ENCODE peak calls at places on chromosomes 1 and 21, in six cellular contexts. X is astrocyte of the spinal cord, Y is IMR-90, H is thoracic aorta, U is fibroblast of the aortic adventitia, F is A673. E is an unnamed sample.

GRCh38 chr1:115545791-115546733 is 95.7 kb upstream of the VANGL1 start:
- DNase-seq in X (peak; percentile 94), Y (peak; percentile 95), H (no peak), U (peak; percentile 92), F (peak; percentile 80), E (peak; percentile 83)

GRCh38 chr21:36064085-36064460 is 3.7 kb upstream of the SETD4 start:
- DNase-seq in X (no peak), Y (no peak), H (no peak), U (no peak), F (no peak), E (no peak)

GRCh38 chr1:85850238-85850637 is 142.0 kb upstream of the ZNHIT6 start:
- DNase-seq in X (peak; percentile 93), Y (peak; percentile 95), H (no peak), U (peak; percentile 69), F (no peak), E (peak; percentile 93)

GRCh38 chr1:51950701-51951100 is 39.8 kb downstream of the RAB3B start:
- DNase-seq in X (no peak), Y (no peak), H (no peak), U (no peak), F (peak; percentile 59), E (no peak)

GRCh38 chr1:164559342-164560070 is 522 bp downstream of the PBX1 start:
- DNase-seq in X (peak; percentile 54), Y (no peak), H (no peak), U (no peak), F (peak; percentile 55), E (peak; percentile 40)

GRCh38 chr1:162536511-162536910 is 25.0 kb upstream of the UAP1 start:
- DNase-seq in X (peak; percentile 51), Y (peak; percentile 59), H (no peak), U (peak; percentile 70), F (no peak), E (no peak)

GRCh38 chr1:50858761-50859160 is 101.3 kb downstream of the FAF1 start:
- DNase-seq in X (no peak), Y (no peak), H (no peak), U (no peak), F (no peak), E (no peak)

GRCh38 chr1:159879977-159880376 is 17.5 kb upstream of the VSIG8 start:
- DNase-seq in X (peak; percentile 74), Y (peak; percentile 87), H (no peak), U (peak; percentile 83), F (peak; percentile 36), E (peak; percentile 88)

GRCh38 chr1:24071941-24072340 is 40.0 kb downstream of the MYOM3 start:
- DNase-seq in X (no peak), Y (no peak), H (no peak), U (no peak), F (no peak), E (no peak)

GRCh38 chr1:28027660-28028059 is 60.8 kb downstream of the EYA3 start:
- DNase-seq in X (no peak), Y (no peak), H (no peak), U (no peak), F (no peak), E (no peak)

GRCh38 chr1:206106328-206107167 is 10.6 kb downstream of the AVPR1B start:
- DNase-seq in X (peak; percentile 73), Y (peak; percentile 79), H (peak; percentile 43), U (peak; percentile 95), F (peak; percentile 84), E (peak; percentile 72)

GRCh38 chr1:37808369-37809319 is 636 bp upstream of the YRDC start:
- DNase-seq in X (peak; percentile 83), Y (peak; percentile 76), H (peak; percentile 21), U (peak; percentile 68), F (peak; percentile 71), E (peak; percentile 85)

GRCh38 chr1:111476761-111477309 is 3.1 kb downstream of the C1orf162 start:
- DNase-seq in X (no peak), Y (no peak), H (no peak), U (no peak), F (no peak), E (no peak)

GRCh38 chr1:245131026-245131393 is 23.8 kb upstream of the KIF26B start:
- DNase-seq in X (no peak), Y (no peak), H (no peak), U (no peak), F (no peak), E (no peak)

DNA sequence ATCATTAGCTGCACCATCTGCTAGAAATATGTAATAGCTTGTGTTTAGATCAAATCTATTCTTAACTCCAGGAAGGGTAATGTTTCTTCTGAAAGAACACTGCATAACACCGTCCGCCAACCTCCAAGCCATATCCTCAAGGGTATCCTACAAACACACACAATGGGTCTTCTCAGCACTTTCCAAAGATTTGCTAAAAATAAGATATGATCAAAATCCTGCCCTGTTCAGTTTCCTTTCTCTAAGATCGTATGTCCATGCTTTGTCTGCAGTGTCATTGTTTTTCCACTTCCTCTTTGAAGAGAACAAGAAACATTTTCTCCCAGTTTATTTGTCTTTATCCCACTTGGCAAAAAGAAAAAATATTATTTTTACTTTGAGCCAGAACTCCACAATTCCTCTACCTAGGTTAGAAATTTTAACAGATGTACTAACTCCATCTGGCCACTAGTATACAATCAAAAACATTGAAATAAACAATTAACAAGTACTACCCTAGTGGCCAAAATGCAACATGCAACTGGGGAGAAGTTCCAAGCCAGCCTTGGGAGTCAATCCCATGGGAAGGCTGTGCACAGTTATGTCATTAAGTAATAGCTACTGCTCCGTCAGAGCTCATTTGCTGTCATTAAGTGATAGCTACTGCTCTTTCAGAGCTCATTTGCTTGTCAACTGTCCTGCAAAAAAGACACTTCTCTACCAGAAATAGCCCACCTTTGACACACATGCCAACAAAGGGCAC is 37.8 kb downstream of the FRRS1 start:
- DNase-seq in X (peak; percentile 66), Y (peak; percentile 28), H (no peak), U (peak; percentile 35), F (peak; percentile 79), E (no peak)
- TF ChIP-seq CTCF in X (peak; percentile 46), Y (peak; percentile 58), H (peak; percentile 43), U (peak; percentile 52), F (peak; percentile 61), E (peak; percentile 48)

GRCh38 chr1:167933779-167934178 is 2.7 kb upstream of the DCAF6 start:
- DNase-seq in X (no peak), Y (no peak), H (no peak), U (no peak), F (no peak), E (no peak)

GRCh38 chr1:167935252-167936067 is 1.0 kb upstream of the DCAF6 start:
- DNase-seq in X (peak; percentile 59), Y (peak; percentile 36), H (no peak), U (peak; percentile 51), F (peak; percentile 65), E (peak; percentile 50)

GRCh38 chr1:167936068-167936929 is at the start of gene DCAF6:
- DNase-seq in X (peak; percentile 99), Y (peak; percentile 99), H (peak; percentile 95), U (peak; percentile 99), F (peak; percentile 99), E (peak; percentile 99)

GRCh38 chr1:167936930-167937708 is at the start of gene MPC2:
- DNase-seq in X (peak; percentile 79), Y (peak; percentile 75), H (peak; percentile 18), U (peak; percentile 76), F (peak; percentile 82), E (peak; percentile 89)

DNA sequence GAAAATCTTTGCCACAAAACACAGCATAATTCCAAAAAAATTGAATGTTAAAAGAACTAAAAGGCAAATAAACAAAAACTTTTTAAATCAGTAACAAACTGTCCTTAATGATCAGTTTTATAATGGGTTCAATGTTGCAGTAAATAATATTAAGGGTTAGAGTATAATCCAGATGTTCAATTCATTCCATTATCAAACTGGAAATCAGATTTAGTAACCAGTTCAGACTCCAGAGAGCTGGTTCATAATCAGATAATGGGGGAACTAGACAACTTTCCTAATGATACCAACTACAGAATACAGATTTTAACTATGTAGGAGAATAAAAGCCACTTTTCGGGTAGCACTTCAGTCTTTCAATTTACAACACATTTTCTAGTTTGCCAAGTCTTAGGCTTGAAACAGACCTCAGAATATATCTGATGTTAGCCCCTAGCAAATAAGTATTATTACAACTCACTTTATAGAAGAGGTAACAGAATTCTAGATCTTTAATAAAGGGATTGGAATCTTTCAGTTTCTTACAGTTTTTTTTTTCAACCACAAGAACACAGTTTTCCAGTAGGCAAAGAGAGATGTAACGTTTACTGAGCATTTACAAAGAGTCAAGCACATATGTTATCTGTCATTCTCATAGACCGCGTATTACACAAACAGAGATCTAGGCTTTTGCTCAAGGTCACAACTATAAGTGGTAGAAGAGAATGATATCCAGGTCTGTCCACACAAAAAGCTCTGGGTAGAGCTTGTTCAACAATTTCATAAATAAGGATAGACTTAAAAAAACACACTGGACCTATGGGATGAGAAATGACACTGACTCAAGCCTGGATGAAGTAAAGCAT is 1.9 kb upstream of the DCAF6 start:
- DNase-seq in X (peak; percentile 37), Y (peak; percentile 65), H (no peak), U (peak; percentile 31), F (no peak), E (peak; percentile 59)
- H3K4me3 ChIP-seq in X (peak overlapping the region; percentile 94), Y (peak overlapping the region; percentile 98), H (peak overlapping the region; percentile 87), U (peak overlapping the region; percentile 88), F (peak overlapping the region; percentile 75), E (peak overlapping the region; percentile 78)

DNA sequence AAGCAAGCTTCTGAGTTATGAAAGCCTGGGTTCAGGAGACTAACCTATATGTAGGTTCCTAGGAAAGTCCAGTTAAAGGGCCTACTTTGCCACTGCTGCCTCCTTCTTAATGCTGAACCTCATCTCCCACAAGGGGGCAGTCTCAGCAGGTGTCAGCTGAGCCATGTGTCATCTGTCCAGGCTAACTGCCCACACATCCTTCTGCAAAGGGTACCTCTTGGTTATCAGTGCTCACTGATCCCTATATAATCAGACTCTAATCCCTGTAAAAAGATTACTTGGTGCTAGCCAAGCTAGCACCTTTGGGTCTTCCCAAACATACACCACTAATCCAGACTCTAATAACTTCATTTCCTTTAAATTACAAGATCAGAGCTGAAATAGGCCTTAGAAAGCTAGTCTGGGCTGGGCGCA is 9.0 kb downstream of the PRDX1 start:
- DNase-seq in X (peak; percentile 58), Y (peak; percentile 71), H (no peak), U (peak; percentile 68), F (peak; percentile 63), E (peak; percentile 86)
- TF ChIP-seq CTCF in X (peak; percentile 77), Y (peak; percentile 64), H (peak; percentile 46), U (peak; percentile 80), F (peak; percentile 78), E (peak; percentile 78)

GRCh38 chr1:43298055-43298454 is 2.7 kb upstream of the TIE1 start:
- DNase-seq in X (no peak), Y (no peak), H (no peak), U (no peak), F (no peak), E (no peak)

GRCh38 chr1:43302226-43302625 is 1.4 kb downstream of the TIE1 start:
- DNase-seq in X (no peak), Y (no peak), H (no peak), U (no peak), F (no peak), E (no peak)

GRCh38 chr1:43302721-43303476 is 2.1 kb downstream of the TIE1 start:
- DNase-seq in X (no peak), Y (peak; percentile 52), H (no peak), U (no peak), F (no peak), E (no peak)

GRCh38 chr1:43299101-43299500 is 1.7 kb upstream of the TIE1 start:
- DNase-seq in X (no peak), Y (no peak), H (no peak), U (no peak), F (no peak), E (no peak)

DNA sequence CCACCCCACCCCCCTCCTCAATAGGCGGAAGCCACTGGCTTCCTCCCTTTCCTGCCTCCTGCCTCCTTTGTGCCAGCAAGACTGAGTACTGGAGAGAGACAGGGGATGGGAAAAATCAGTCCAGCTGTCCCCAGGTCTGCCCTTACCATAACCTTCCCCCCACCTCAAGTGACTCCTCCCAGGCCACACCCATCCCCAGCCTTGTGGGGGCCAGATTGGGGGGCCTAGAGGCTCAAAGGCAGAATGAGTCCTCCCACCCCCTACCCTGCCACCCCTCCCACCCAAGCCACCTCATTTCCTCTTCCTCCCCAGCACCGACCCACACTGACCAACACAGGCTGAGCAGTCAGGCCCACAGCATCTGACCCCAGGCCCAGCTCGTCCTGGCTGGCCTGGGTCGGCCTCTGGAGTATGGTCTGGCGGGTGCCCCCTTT is at the start of gene TIE1:
- DNase-seq in X (no peak), Y (no peak), H (no peak), U (no peak), F (no peak), E (no peak)
- H3K4me3 ChIP-seq in X (no peak within 1 kb of the TSS), Y (no peak within 1 kb of the TSS), H (no peak within 1 kb of the TSS), U (no peak within 1 kb of the TSS), F (no peak within 1 kb of the TSS), E (no peak within 1 kb of the TSS)